ENCODE peak calls at places on chromosome 12, in four cellular contexts. One of them, this sample, is unnamed.

GRCh38 chr12:120814203-120814902 is 88.7 kb downstream of the ACADS start:
- DNase-seq in PC-3: no peak
- DNase-seq in DND-41: no peak
- DNase-seq in lower leg skin: no peak
- DNase-seq in this sample: no peak

GRCh38 chr12:105899589-105899988 is 239.2 kb downstream of the NUAK1 start:
- DNase-seq in PC-3: no peak
- DNase-seq in DND-41: no peak
- DNase-seq in lower leg skin: no peak
- DNase-seq in this sample: no peak

GRCh38 chr12:132494294-132495164 is 4.6 kb downstream of the FBRSL1 start:
- DNase-seq in lower leg skin: no peak
- DNase-seq in PC-3: peak; percentile 46
- DNase-seq in DND-41: no peak
- DNase-seq in this sample: no peak

GRCh38 chr12:54009171-54010052 is 627 bp downstream of the HOXC8 start:
- DNase-seq in DND-41: no peak
- DNase-seq in lower leg skin: no peak
- DNase-seq in PC-3: peak; percentile 46
- DNase-seq in this sample: peak; percentile 59

GRCh38 chr12:21416611-21417121 is 20.8 kb upstream of the PYROXD1 start:
- DNase-seq in DND-41: no peak
- DNase-seq in PC-3: no peak
- DNase-seq in lower leg skin: no peak
- DNase-seq in this sample: no peak

GRCh38 chr12:117857632-117858274 is 111.0 kb downstream of the KSR2 start:
- DNase-seq in DND-41: peak; percentile 64
- DNase-seq in lower leg skin: no peak
- DNase-seq in PC-3: peak; percentile 88
- DNase-seq in this sample: peak; percentile 78

GRCh38 chr12:116159175-116159574 is 118.3 kb downstream of the MED13L start:
- DNase-seq in PC-3: no peak
- DNase-seq in DND-41: no peak
- DNase-seq in lower leg skin: no peak
- DNase-seq in this sample: no peak

GRCh38 chr12:117466677-117467362 is 105.4 kb upstream of the NOS1 start:
- DNase-seq in DND-41: no peak
- DNase-seq in lower leg skin: no peak
- DNase-seq in PC-3: no peak
- DNase-seq in this sample: no peak

GRCh38 chr12:113207621-113208040 is 13.6 kb upstream of the TPCN1 start:
- DNase-seq in lower leg skin: no peak
- DNase-seq in DND-41: peak; percentile 88
- DNase-seq in PC-3: no peak
- DNase-seq in this sample: peak; percentile 41

GRCh38 chr12:13102481-13103195 is 829 bp downstream of the GSG1 start:
- DNase-seq in PC-3: no peak
- DNase-seq in DND-41: no peak
- DNase-seq in lower leg skin: no peak
- DNase-seq in this sample: no peak

GRCh38 chr12:79782197-79782890 is 91.6 kb upstream of the PAWR start:
- DNase-seq in lower leg skin: no peak
- DNase-seq in PC-3: no peak
- DNase-seq in DND-41: no peak
- DNase-seq in this sample: no peak

GRCh38 chr12:89960011-89960507 is 251.4 kb upstream of the ATP2B1 start:
- DNase-seq in PC-3: peak; percentile 77
- DNase-seq in DND-41: no peak
- DNase-seq in lower leg skin: no peak
- DNase-seq in this sample: peak; percentile 47

GRCh38 chr12:94717112-94717511 is 66.8 kb upstream of the TMCC3 start:
- DNase-seq in DND-41: no peak
- DNase-seq in lower leg skin: no peak
- DNase-seq in PC-3: no peak
- DNase-seq in this sample: no peak

GRCh38 chr12:64010069-64010686 is 165.7 kb downstream of the SRGAP1 start:
- DNase-seq in lower leg skin: no peak
- DNase-seq in PC-3: peak; percentile 85
- DNase-seq in DND-41: no peak
- DNase-seq in this sample: no peak

GRCh38 chr12:104825408-104825807 is 132.7 kb downstream of the SLC41A2 start:
- DNase-seq in DND-41: no peak
- DNase-seq in lower leg skin: no peak
- DNase-seq in PC-3: peak; percentile 70
- DNase-seq in this sample: peak; percentile 14

DNA sequence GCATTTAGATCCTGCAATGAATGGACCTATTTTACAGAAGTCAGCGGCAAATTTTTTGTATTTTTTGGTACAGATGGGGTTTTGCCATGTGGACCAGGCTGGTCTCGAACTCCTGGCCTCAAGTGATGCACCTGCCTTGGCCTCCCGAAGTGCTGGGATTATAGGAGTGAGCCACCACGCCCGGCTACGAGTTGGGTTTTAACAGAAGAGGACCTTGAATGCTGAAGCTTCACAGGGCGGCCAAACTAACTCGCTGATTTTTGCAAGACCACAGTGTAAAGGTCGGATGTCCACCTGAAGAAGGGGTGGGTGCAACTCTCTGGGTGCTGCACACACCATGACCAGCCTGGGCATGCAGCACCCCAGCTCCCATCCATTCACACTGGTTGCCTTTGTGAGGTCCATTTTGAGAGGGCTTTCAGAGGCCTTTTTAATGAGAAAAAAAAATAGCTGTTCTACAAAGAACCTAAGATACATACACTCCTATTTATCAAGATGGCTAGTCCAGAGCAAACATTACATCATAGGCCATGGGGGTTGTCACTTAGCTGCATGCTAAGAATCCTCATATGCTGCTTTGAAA is 21.6 kb upstream of the CDK2AP1 start:
- DNase-seq in lower leg skin: peak; percentile 40
- DNase-seq in DND-41: no peak
- DNase-seq in PC-3: no peak
- DNase-seq in this sample: no peak
- TF ChIP-seq CTCF in lower leg skin: no peak
- TF ChIP-seq CTCF in DND-41: no peak
- TF ChIP-seq CTCF in PC-3: no peak
- TF ChIP-seq CTCF in this sample: no peak

DNA sequence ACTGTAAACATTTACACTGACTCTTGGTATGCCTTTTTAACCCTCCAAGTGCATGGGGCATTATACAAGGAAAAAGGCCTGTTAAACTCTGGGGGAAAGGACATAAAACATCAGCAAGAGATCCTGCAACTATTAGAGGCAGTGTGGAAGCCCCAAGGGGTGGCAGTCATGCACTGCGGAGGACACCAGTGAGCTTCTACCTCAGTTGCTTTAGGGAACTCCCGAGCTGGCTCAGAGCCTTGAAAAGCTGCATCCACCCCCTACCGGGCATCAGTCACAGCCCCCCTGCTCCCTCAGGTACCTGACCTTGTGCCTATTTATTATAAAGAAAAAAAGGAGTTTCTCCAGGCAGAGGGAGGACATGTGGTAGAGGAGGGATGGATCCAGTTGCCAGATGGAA is 695.6 kb upstream of the LMO3 start:
- DNase-seq in PC-3: no peak
- DNase-seq in DND-41: no peak
- DNase-seq in lower leg skin: no peak
- DNase-seq in this sample: no peak
- TF ChIP-seq CTCF in PC-3: no peak
- TF ChIP-seq CTCF in DND-41: no peak
- TF ChIP-seq CTCF in lower leg skin: no peak
- TF ChIP-seq CTCF in this sample: no peak

GRCh38 chr12:2465681-2466080 is 329.1 kb upstream of the FKBP4 start:
- DNase-seq in lower leg skin: peak; percentile 60
- DNase-seq in PC-3: no peak
- DNase-seq in DND-41: no peak
- DNase-seq in this sample: no peak
- TF ChIP-seq CTCF in lower leg skin: no peak
- TF ChIP-seq CTCF in PC-3: no peak
- TF ChIP-seq CTCF in DND-41: no peak
- TF ChIP-seq CTCF in this sample: no peak

GRCh38 chr12:107822356-107822755 is 47.9 kb downstream of the ASCL4 start:
- DNase-seq in DND-41: no peak
- DNase-seq in lower leg skin: no peak
- DNase-seq in PC-3: no peak
- DNase-seq in this sample: no peak

GRCh38 chr12:107818984-107819383 is 44.5 kb downstream of the ASCL4 start:
- DNase-seq in lower leg skin: peak; percentile 54
- DNase-seq in PC-3: peak; percentile 37
- DNase-seq in DND-41: no peak
- DNase-seq in this sample: no peak

DNA sequence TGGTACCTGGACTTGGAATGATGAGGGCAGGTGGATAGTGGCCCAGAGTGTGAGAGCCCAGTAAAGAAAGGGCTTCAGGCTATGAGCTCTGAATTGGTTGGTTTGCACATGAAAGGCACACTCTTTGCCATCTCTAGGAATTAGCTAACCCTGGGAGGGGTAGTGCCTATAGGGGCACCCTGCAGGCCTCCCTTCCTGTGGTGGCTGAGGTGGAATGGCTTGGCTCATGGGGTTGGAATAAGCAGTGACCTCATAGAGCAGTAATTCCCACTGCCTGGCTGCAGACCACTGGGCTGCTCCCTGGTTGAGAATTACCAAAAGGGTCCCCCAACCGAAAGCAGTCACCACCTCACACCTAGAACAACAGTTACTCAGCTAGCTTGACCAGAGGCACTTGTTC is 42.7 kb downstream of the ASCL4 start:
- DNase-seq in DND-41: no peak
- DNase-seq in PC-3: no peak
- DNase-seq in lower leg skin: no peak
- DNase-seq in this sample: no peak
- TF ChIP-seq CTCF in DND-41: no peak
- TF ChIP-seq CTCF in PC-3: no peak
- TF ChIP-seq CTCF in lower leg skin: no peak
- TF ChIP-seq CTCF in this sample: no peak

DNA sequence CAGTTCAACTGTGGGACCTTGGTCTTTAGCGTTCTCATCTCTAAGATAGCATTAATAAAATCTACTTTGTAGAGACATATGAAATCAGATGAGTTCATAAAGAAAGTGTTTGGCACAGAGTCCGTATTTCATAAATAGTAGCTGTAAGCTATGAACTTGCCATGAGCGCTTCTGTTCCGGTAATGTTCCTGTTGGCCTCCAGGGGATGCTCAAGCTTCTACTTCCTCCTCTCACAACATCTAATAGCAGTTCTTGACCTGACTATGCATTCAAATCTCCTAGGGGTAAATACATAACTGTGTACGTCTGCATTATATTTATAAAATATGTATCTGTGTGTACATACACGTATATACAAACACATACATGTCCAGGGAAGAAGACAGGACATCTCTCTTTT is 288.2 kb upstream of the TMPO start:
- DNase-seq in DND-41: peak; percentile 7
- DNase-seq in lower leg skin: no peak
- DNase-seq in PC-3: no peak
- DNase-seq in this sample: no peak
- TF ChIP-seq CTCF in DND-41: peak; percentile 60
- TF ChIP-seq CTCF in lower leg skin: no peak
- TF ChIP-seq CTCF in PC-3: peak; percentile 49
- TF ChIP-seq CTCF in this sample: no peak

DNA sequence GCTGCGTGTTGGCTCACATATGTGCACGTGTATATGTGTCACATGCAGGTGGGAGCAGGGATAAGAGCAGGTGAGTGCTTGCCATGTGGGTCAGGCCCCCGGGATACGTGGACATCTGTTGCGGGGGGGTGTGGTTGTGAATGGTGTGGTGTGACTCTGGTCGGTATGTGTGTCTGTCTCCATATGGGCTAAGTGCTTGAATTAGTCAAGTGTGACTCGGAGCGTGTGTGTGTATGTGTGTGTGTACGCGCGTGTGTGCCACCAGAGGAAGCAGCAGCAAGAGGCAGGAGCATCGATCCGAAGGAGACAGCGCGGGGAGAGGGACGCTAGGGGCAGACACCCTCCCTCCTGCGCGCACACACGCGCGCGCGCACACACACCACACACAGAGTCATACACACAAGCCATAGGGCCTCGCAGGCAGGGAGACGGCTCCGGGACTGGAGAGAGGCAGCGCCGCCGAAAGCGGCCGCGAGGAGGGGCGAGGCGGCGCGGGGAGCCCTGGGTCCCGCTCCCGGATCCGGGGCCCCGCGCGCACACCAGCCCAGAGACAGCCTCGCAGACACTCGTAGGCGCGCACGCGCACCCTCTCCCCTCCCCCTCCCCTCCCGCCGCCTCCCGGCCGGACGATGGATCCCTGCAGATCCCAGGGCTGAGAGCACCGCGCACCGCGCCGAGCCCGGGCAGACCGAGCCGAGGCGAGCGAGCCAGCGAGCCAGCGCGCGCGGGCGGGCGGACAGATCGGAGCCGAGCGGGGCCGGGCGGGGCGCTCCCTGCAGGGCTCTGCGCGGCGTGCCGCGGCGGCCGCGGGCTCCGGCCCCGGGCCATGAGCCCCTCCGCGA is at the start of gene ASIC1:
- DNase-seq in DND-41: peak; percentile 66
- DNase-seq in PC-3: peak; percentile 64
- DNase-seq in lower leg skin: peak; percentile 93
- DNase-seq in this sample: peak; percentile 68
- TF ChIP-seq CTCF in DND-41: peak; percentile 9
- TF ChIP-seq CTCF in PC-3: no peak
- TF ChIP-seq CTCF in lower leg skin: no peak
- TF ChIP-seq CTCF in this sample: no peak

DNA sequence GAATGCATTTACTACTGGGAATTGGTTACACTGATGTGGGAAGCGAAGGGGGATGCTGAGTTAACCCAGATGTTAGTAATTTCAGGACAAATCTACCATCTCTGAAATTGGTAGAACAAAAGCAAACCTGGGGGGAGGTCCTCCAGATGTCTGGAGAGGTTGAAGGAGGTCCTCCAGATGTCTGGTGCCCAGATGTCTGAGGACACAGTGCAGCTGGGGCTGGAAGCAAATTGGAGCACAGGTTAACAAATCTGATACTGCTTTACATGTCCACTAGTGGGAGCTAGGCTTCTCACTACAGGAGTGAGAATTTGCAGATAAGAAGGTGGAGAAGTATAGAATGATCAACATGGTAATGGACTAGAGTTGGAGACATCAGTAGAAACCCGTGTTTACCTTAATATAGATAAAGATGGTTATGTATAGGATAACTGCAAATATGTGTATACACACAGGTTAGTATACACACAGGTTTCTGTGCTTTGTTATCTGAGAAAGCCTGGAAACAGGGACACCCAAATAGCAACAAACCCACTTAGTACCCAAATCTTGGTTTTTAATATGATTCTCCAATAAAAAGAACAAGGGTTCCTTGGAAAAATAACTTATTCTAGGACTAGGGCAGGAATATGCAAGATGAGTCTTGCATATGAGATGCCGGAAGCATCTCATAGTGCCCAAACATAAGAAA is 162.5 kb downstream of the C12orf50 start:
- DNase-seq in DND-41: no peak
- DNase-seq in lower leg skin: no peak
- DNase-seq in PC-3: peak; percentile 55
- DNase-seq in this sample: no peak
- TF ChIP-seq CTCF in DND-41: peak; percentile 52
- TF ChIP-seq CTCF in lower leg skin: no peak
- TF ChIP-seq CTCF in PC-3: peak; percentile 75
- TF ChIP-seq CTCF in this sample: peak; percentile 37

GRCh38 chr12:71014180-71014785 is 93.7 kb upstream of the PTPRR start:
- DNase-seq in PC-3: peak; percentile 81
- DNase-seq in DND-41: no peak
- DNase-seq in lower leg skin: no peak
- DNase-seq in this sample: no peak
- TF ChIP-seq CTCF in PC-3: peak; percentile 91
- TF ChIP-seq CTCF in DND-41: peak; percentile 13
- TF ChIP-seq CTCF in lower leg skin: no peak
- TF ChIP-seq CTCF in this sample: no peak

GRCh38 chr12:66688836-66689439 is 10.1 kb upstream of the GRIP1 start:
- DNase-seq in PC-3: peak; percentile 82
- DNase-seq in lower leg skin: no peak
- DNase-seq in DND-41: peak; percentile 18
- DNase-seq in this sample: peak; percentile 44
- TF ChIP-seq CTCF in PC-3: peak; percentile 92
- TF ChIP-seq CTCF in lower leg skin: no peak
- TF ChIP-seq CTCF in DND-41: peak; percentile 61
- TF ChIP-seq CTCF in this sample: peak; percentile 54

This sample was measured in activated CD8-positive, alpha-beta T cell treated with anti-CD3 and anti-CD28 coated beads for 36 hours.